ENCODE peak calls at places on chromosomes 2 and 18, in nine cellular contexts. O is GM19239; T is stimulated activated CD8-positive, alpha-beta memory T cell treated with anti-CD3 and anti-CD28 coated beads, Interleukin-15, amount 100 ng/mL, for 48 hours; W is T follicular helper cell; C is K562; G is GM20000; I is CD4-positive, alpha-beta T cell; D is retina; L is left cardiac atrium. J is an unnamed sample.

GRCh38 chr2:172775319-172775718 is 39.7 kb downstream of the RAPGEF4 start:
- DNase-seq in T (no peak), I (no peak), L (no peak), O (no peak), C (no peak), W (no peak), G (no peak), D (no peak), J (no peak)

GRCh38 chr2:21415234-21415633 is 291.5 kb downstream of the TDRD15 start:
- DNase-seq in L (no peak), T (no peak), I (no peak), G (no peak), O (no peak), C (peak; percentile 6), D (no peak), W (no peak), J (no peak)

GRCh38 chr2:127661949-127662510 is 13.3 kb downstream of the LIMS2 start:
- DNase-seq in L (peak; percentile 76), I (no peak), O (no peak), T (no peak), C (no peak), W (no peak), D (no peak), G (no peak), J (no peak)

GRCh38 chr2:120305296-120305695 is 40.6 kb upstream of the INHBB start:
- DNase-seq in O (no peak), L (no peak), C (peak; percentile 58), T (no peak), I (no peak), W (no peak), D (peak; percentile 42), G (no peak), J (no peak)

GRCh38 chr18:78900938-78901909 is 78.4 kb upstream of the SALL3 start:
- DNase-seq in G (no peak), D (no peak), T (no peak), W (no peak), C (no peak), L (no peak), O (no peak), I (no peak), J (no peak)

GRCh38 chr2:160940699-160941098 is 219.5 kb upstream of the TANK start:
- DNase-seq in I (no peak), C (no peak), G (peak; percentile 12), D (no peak), L (no peak), O (no peak), T (no peak), W (no peak), J (no peak)

GRCh38 chr2:85216051-85216431 is 82.8 kb downstream of the TCF7L1 start:
- DNase-seq in G (no peak), T (no peak), W (no peak), O (no peak), L (no peak), C (no peak), D (no peak), I (no peak), J (no peak)

GRCh38 chr2:69315160-69315761 is 71.8 kb downstream of the GFPT1 start:
- DNase-seq in C (no peak), I (no peak), D (no peak), G (no peak), L (no peak), W (no peak), T (no peak), O (no peak), J (no peak)

GRCh38 chr2:20200697-20201555 is 24.0 kb downstream of the SDC1 start:
- DNase-seq in G (no peak), D (no peak), C (no peak), T (no peak), W (no peak), L (no peak), I (no peak), O (no peak), J (no peak)

GRCh38 chr2:186544255-186544675 is 45.6 kb upstream of the ITGAV start:
- DNase-seq in L (no peak), O (no peak), W (no peak), T (no peak), I (no peak), C (no peak), D (no peak), G (no peak), J (no peak)

GRCh38 chr2:218995972-218996644 is 2.9 kb upstream of the CRYBA2 start:
- DNase-seq in G (peak; percentile 92), D (peak; percentile 90), T (peak; percentile 67), O (peak; percentile 91), W (peak; percentile 61), C (peak; percentile 90), L (peak; percentile 92), I (peak; percentile 65), J (peak; percentile 93)

GRCh38 chr18:43141208-43141607 is 25.7 kb upstream of the RIT2 start:
- DNase-seq in C (no peak), I (no peak), T (no peak), G (no peak), W (no peak), L (no peak), D (no peak), O (no peak), J (no peak)

GRCh38 chr18:80033181-80034067 is 810 bp upstream of the RBFA start:
- DNase-seq in G (no peak), O (no peak), L (no peak), W (no peak), C (no peak), I (no peak), D (peak; percentile 81), T (no peak), J (no peak)

GRCh38 chr2:132559921-132560320 is 110.1 kb downstream of the LYPD1 start:
- DNase-seq in D (no peak), L (no peak), I (no peak), O (no peak), T (no peak), W (no peak), C (no peak), G (no peak), J (no peak)

GRCh38 chr2:42141687-42142475 is 27.3 kb upstream of the EML4 start:
- DNase-seq in T (no peak), W (peak; percentile 27), G (no peak), O (no peak), C (peak; percentile 80), I (no peak), D (peak; percentile 58), L (peak; percentile 67), J (no peak)

GRCh38 chr18:68843467-68844089 is 45.7 kb downstream of the CCDC102B start:
- DNase-seq in T (no peak), O (no peak), C (no peak), D (no peak), W (no peak), G (no peak), I (no peak), L (no peak), J (no peak)